ENCODE peak calls at places on chromosomes 3 and 15, in nine cellular contexts. B is mesenchymal stem cell; Y is GM23248; F is adrenal gland; G is CD8-positive, alpha-beta T cell; M is CD4-positive, alpha-beta memory T cell; W is sigmoid colon; Z is CD8-positive, alpha-beta memory T cell; U is tibial nerve. T is an unnamed sample. For H3K9me3, the result is how much of the 10 kb centered on the place peaks cover.

GRCh38 chr3:111610612-111611054 is 15.5 kb upstream of the ZBED2 start:
- DNase-seq in M (no peak), Z (no peak), Y (no peak), B (no peak), F (no peak), G (no peak), U (no peak), W (no peak), T (no peak)

GRCh38 chr3:146218880-146219866 is 31.7 kb downstream of the PLSCR4 start:
- DNase-seq in G (peak), B (peak), W (no peak), U (peak), F (peak), Y (peak), Z (no peak), M (peak), T (no peak)

GRCh38 chr15:100663066-100663465 is 60.7 kb downstream of the ASB7 start:
- DNase-seq in Y (peak), U (no peak), Z (no peak), G (no peak), M (no peak), W (no peak), F (no peak), B (no peak), T (no peak)

GRCh38 chr3:42394579-42395288 is 15.7 kb downstream of the LYZL4 start:
- DNase-seq in U (no peak), M (no peak), G (no peak), Y (no peak), W (no peak), B (no peak), Z (no peak), F (no peak), T (no peak)

GRCh38 chr3:99669879-99670555 is 31.6 kb downstream of the COL8A1 start:
- DNase-seq in Z (no peak), F (no peak), G (no peak), U (no peak), W (no peak), B (peak), M (no peak), Y (peak), T (no peak)

GRCh38 chr15:73947651-73948050 is 21.4 kb downstream of the LOXL1 start:
- DNase-seq in M (no peak), U (no peak), W (no peak), Z (no peak), F (no peak), B (no peak), G (no peak), Y (no peak), T (no peak)

GRCh38 chr15:99509686-99510461 is 55.9 kb upstream of the MEF2A start:
- DNase-seq in U (no peak), B (no peak), G (no peak), M (no peak), F (no peak), W (no peak), Z (no peak), Y (no peak), T (no peak)

GRCh38 chr3:114093596-114093995 is 37.1 kb downstream of the QTRT2 start:
- DNase-seq in G (no peak), Z (no peak), B (peak), W (peak), F (peak), Y (peak), M (no peak), U (peak), T (no peak)

GRCh38 chr3:33749546-33750215 is 31.6 kb upstream of the CLASP2 start:
- DNase-seq in M (no peak), Y (peak), B (no peak), G (no peak), U (no peak), Z (no peak), W (no peak), F (no peak), T (no peak)

GRCh38 chr15:77032052-77032646 is 37.2 kb downstream of the PSTPIP1 start:
- DNase-seq in Y (no peak), Z (peak), W (peak), G (no peak), B (no peak), F (peak), M (no peak), U (no peak), T (peak)

GRCh38 chr15:41695750-41696436 is 35.7 kb downstream of the MGA start:
- DNase-seq in M (peak), U (peak), G (peak), Z (peak), W (no peak), B (peak), F (no peak), Y (peak), T (no peak)

GRCh38 chr3:137105277-137105977 is 147.6 kb downstream of the IL20RB start:
- DNase-seq in G (no peak), Z (no peak), Y (peak), M (peak), F (no peak), U (peak), B (peak), W (no peak), T (no peak)

GRCh38 chr3:40116478-40117162 is 192.9 kb upstream of the EIF1B start:
- DNase-seq in Z (no peak), M (no peak), W (no peak), Y (peak), B (no peak), F (no peak), G (no peak), U (no peak), T (no peak)

GRCh38 chr3:43994594-43995077 is 247.1 kb upstream of the TOPAZ1 start:
- DNase-seq in M (no peak), U (no peak), Z (no peak), W (no peak), Y (no peak), G (no peak), B (no peak), F (no peak), T (no peak)

DNA sequence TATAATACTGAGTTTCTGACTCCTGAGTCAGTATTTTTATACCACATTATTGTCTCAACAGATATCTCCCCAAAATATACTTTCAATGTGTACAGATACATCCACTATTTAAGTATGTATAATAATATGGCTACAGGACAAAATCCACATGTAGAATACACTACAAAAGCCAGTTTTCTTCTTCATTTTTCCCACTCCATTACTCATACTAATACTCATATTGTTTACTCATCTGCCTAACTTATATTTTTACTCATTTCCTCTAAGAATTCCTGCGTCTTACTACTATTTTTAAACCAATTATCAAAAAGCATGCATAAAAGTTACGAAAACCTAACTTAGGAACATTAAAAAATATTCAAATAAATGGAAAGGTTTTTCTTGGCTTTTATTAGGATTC is 440.8 kb downstream of the ZNF385D start:
- DNase-seq in B (no peak), Z (no peak), W (no peak), U (no peak), Y (peak), G (no peak), F (no peak), M (no peak), T (no peak)
- H3K9me3 ChIP-seq in B (under half), Z (under half), W (under half), U (under half), Y (under half), G (under half), F (under half), M (under half), T (under half)

GRCh38 chr3:178987745-178988144 is 83.9 kb downstream of the ZMAT3 start:
- DNase-seq in M (no peak), B (no peak), W (no peak), G (no peak), Z (no peak), Y (no peak), U (no peak), F (no peak), T (no peak)
- H3K9me3 ChIP-seq in M (under half), B (under half), W (under half), G (under half), Z (under half), Y (under half), U (under half), F (under half), T (under half)

DNA sequence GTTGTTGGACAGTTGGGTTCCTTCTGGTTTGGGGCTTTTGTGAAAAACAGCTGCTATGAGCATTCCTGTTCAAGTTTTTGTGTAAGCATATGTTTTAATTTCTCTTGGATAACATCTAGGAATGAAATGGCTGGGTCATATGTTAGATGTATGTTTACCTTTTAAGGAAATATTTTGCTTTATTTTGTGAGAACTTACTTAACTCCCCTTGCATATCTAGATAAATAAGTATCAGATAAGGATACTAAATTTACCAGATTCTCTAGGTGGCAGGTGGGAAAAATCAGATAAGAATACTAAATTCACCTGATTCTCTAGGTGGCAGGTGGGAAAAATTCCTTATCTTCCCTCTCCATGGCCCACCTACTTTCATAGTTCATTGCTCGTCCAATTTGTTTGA is 1.1 kb upstream of the PLS1 start:
- DNase-seq in Y (no peak), F (no peak), B (no peak), M (no peak), U (no peak), Z (no peak), G (no peak), W (no peak), T (no peak)
- H3K9me3 ChIP-seq in Y (under half), F (under half), B (under half), M (under half), U (under half), Z (under half), G (under half), W (under half), T (under half)

DNA sequence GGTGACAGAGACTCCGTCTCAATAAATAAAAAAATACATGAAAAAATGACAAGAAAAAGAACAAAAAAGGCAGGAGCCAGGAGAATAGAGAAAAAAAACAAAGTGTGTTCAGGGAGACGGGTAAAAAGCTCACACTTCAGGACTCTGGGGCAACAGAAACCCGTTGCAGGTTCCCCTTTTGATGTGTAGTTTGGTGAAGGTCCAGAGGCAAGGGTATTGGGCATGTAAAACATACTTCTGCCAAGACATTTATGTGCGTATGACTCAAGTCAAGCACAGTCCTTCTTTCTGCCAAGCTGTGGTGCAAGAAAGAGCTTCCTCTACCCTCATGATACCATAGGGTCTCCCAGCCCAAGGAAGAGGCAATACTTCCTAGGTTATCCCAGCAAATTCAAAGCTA is 33.4 kb upstream of the STRIT1 start:
- DNase-seq in F (no peak), Z (no peak), B (no peak), M (no peak), W (no peak), G (no peak), U (no peak), Y (peak), T (no peak)
- H3K9me3 ChIP-seq in F (under half), Z (under half), B (under half), M (under half), W (under half), G (under half), U (under half), Y (under half), T (under half)